ENCODE peak calls at places on chromosomes 2 and 18, in ten cellular contexts. One of them, this sample, is unnamed.

GRCh38 chr2:10087360-10087759 is 7.1 kb upstream of the CYS1 start:
- DNase-seq in body of pancreas: peak
- DNase-seq in KG1: no peak
- DNase-seq in cardiac muscle cell: no peak
- DNase-seq in central memory CD4-positive, alpha-beta T cell: no peak
- DNase-seq in endothelial cell: no peak
- DNase-seq in AG09319: no peak
- DNase-seq in activated B cell treated with CpG ODN at 0.5 μM for 24 hours: no peak
- DNase-seq in foreskin fibroblast: no peak
- DNase-seq in activated CD4-positive, alpha-beta T cell treated with anti-CD3 and anti-CD28 coated beads, Interleukin-2, amount 50 U/mL, for 24 hours: no peak
- DNase-seq in this sample: no peak

GRCh38 chr2:61238221-61238620 is 76.2 kb downstream of the C2orf74 start:
- DNase-seq in body of pancreas: no peak
- DNase-seq in KG1: no peak
- DNase-seq in cardiac muscle cell: no peak
- DNase-seq in central memory CD4-positive, alpha-beta T cell: no peak
- DNase-seq in endothelial cell: no peak
- DNase-seq in AG09319: no peak
- DNase-seq in activated B cell treated with CpG ODN at 0.5 μM for 24 hours: no peak
- DNase-seq in foreskin fibroblast: no peak
- DNase-seq in activated CD4-positive, alpha-beta T cell treated with anti-CD3 and anti-CD28 coated beads, Interleukin-2, amount 50 U/mL, for 24 hours: no peak
- DNase-seq in this sample: peak

GRCh38 chr2:144550916-144551315 is 31.0 kb upstream of the ZEB2 start:
- DNase-seq in body of pancreas: no peak
- DNase-seq in KG1: no peak
- DNase-seq in cardiac muscle cell: no peak
- DNase-seq in central memory CD4-positive, alpha-beta T cell: no peak
- DNase-seq in endothelial cell: no peak
- DNase-seq in AG09319: no peak
- DNase-seq in activated B cell treated with CpG ODN at 0.5 μM for 24 hours: no peak
- DNase-seq in foreskin fibroblast: peak
- DNase-seq in activated CD4-positive, alpha-beta T cell treated with anti-CD3 and anti-CD28 coated beads, Interleukin-2, amount 50 U/mL, for 24 hours: no peak
- DNase-seq in this sample: no peak

GRCh38 chr18:29041976-29042375 is 865.0 kb upstream of the CDH2 start:
- DNase-seq in body of pancreas: no peak
- DNase-seq in KG1: no peak
- DNase-seq in cardiac muscle cell: no peak
- DNase-seq in central memory CD4-positive, alpha-beta T cell: no peak
- DNase-seq in endothelial cell: no peak
- DNase-seq in AG09319: no peak
- DNase-seq in activated B cell treated with CpG ODN at 0.5 μM for 24 hours: no peak
- DNase-seq in foreskin fibroblast: no peak
- DNase-seq in activated CD4-positive, alpha-beta T cell treated with anti-CD3 and anti-CD28 coated beads, Interleukin-2, amount 50 U/mL, for 24 hours: no peak
- DNase-seq in this sample: no peak

GRCh38 chr18:56168049-56168781 is 470.2 kb downstream of the TXNL1 start:
- DNase-seq in body of pancreas: peak
- DNase-seq in KG1: no peak
- DNase-seq in cardiac muscle cell: peak
- DNase-seq in central memory CD4-positive, alpha-beta T cell: no peak
- DNase-seq in endothelial cell: no peak
- DNase-seq in AG09319: peak
- DNase-seq in activated B cell treated with CpG ODN at 0.5 μM for 24 hours: no peak
- DNase-seq in foreskin fibroblast: peak
- DNase-seq in activated CD4-positive, alpha-beta T cell treated with anti-CD3 and anti-CD28 coated beads, Interleukin-2, amount 50 U/mL, for 24 hours: no peak
- DNase-seq in this sample: no peak

GRCh38 chr2:180662555-180662954 is 317.9 kb upstream of the UBE2E3 start:
- DNase-seq in body of pancreas: no peak
- DNase-seq in KG1: no peak
- DNase-seq in cardiac muscle cell: no peak
- DNase-seq in central memory CD4-positive, alpha-beta T cell: no peak
- DNase-seq in endothelial cell: no peak
- DNase-seq in AG09319: no peak
- DNase-seq in activated B cell treated with CpG ODN at 0.5 μM for 24 hours: no peak
- DNase-seq in foreskin fibroblast: peak
- DNase-seq in activated CD4-positive, alpha-beta T cell treated with anti-CD3 and anti-CD28 coated beads, Interleukin-2, amount 50 U/mL, for 24 hours: no peak
- DNase-seq in this sample: no peak

GRCh38 chr18:62523631-62524442 is 1.0 kb downstream of the ZCCHC2 start:
- DNase-seq in body of pancreas: peak
- DNase-seq in KG1: no peak
- DNase-seq in cardiac muscle cell: peak
- DNase-seq in central memory CD4-positive, alpha-beta T cell: peak
- DNase-seq in endothelial cell: peak
- DNase-seq in AG09319: no peak
- DNase-seq in activated B cell treated with CpG ODN at 0.5 μM for 24 hours: no peak
- DNase-seq in foreskin fibroblast: peak
- DNase-seq in activated CD4-positive, alpha-beta T cell treated with anti-CD3 and anti-CD28 coated beads, Interleukin-2, amount 50 U/mL, for 24 hours: peak
- DNase-seq in this sample: peak

GRCh38 chr2:11842324-11842723 is 95.9 kb downstream of the LPIN1 start:
- DNase-seq in body of pancreas: peak
- DNase-seq in KG1: no peak
- DNase-seq in cardiac muscle cell: no peak
- DNase-seq in central memory CD4-positive, alpha-beta T cell: no peak
- DNase-seq in endothelial cell: no peak
- DNase-seq in AG09319: no peak
- DNase-seq in activated B cell treated with CpG ODN at 0.5 μM for 24 hours: no peak
- DNase-seq in foreskin fibroblast: peak
- DNase-seq in activated CD4-positive, alpha-beta T cell treated with anti-CD3 and anti-CD28 coated beads, Interleukin-2, amount 50 U/mL, for 24 hours: no peak
- DNase-seq in this sample: no peak

GRCh38 chr2:226256237-226256636 is 543.4 kb downstream of the IRS1 start:
- DNase-seq in body of pancreas: no peak
- DNase-seq in KG1: no peak
- DNase-seq in cardiac muscle cell: peak
- DNase-seq in central memory CD4-positive, alpha-beta T cell: no peak
- DNase-seq in endothelial cell: no peak
- DNase-seq in AG09319: no peak
- DNase-seq in activated B cell treated with CpG ODN at 0.5 μM for 24 hours: no peak
- DNase-seq in foreskin fibroblast: peak
- DNase-seq in activated CD4-positive, alpha-beta T cell treated with anti-CD3 and anti-CD28 coated beads, Interleukin-2, amount 50 U/mL, for 24 hours: no peak
- DNase-seq in this sample: no peak

GRCh38 chr2:47174731-47175361 is 19.7 kb upstream of the STPG4 start:
- DNase-seq in body of pancreas: peak
- DNase-seq in KG1: no peak
- DNase-seq in cardiac muscle cell: peak
- DNase-seq in central memory CD4-positive, alpha-beta T cell: peak
- DNase-seq in endothelial cell: no peak
- DNase-seq in AG09319: no peak
- DNase-seq in activated B cell treated with CpG ODN at 0.5 μM for 24 hours: no peak
- DNase-seq in foreskin fibroblast: peak
- DNase-seq in activated CD4-positive, alpha-beta T cell treated with anti-CD3 and anti-CD28 coated beads, Interleukin-2, amount 50 U/mL, for 24 hours: no peak
- DNase-seq in this sample: peak

GRCh38 chr2:151097118-151097517 is 164.5 kb downstream of the RBM43 start:
- DNase-seq in body of pancreas: no peak
- DNase-seq in KG1: no peak
- DNase-seq in cardiac muscle cell: no peak
- DNase-seq in central memory CD4-positive, alpha-beta T cell: no peak
- DNase-seq in endothelial cell: no peak
- DNase-seq in AG09319: peak
- DNase-seq in activated B cell treated with CpG ODN at 0.5 μM for 24 hours: no peak
- DNase-seq in foreskin fibroblast: no peak
- DNase-seq in activated CD4-positive, alpha-beta T cell treated with anti-CD3 and anti-CD28 coated beads, Interleukin-2, amount 50 U/mL, for 24 hours: no peak
- DNase-seq in this sample: no peak

GRCh38 chr18:13611616-13612110 is 114.7 kb downstream of the FAM210A start:
- DNase-seq in body of pancreas: peak
- DNase-seq in KG1: no peak
- DNase-seq in cardiac muscle cell: peak
- DNase-seq in central memory CD4-positive, alpha-beta T cell: no peak
- DNase-seq in endothelial cell: peak
- DNase-seq in AG09319: no peak
- DNase-seq in activated B cell treated with CpG ODN at 0.5 μM for 24 hours: peak
- DNase-seq in foreskin fibroblast: peak
- DNase-seq in activated CD4-positive, alpha-beta T cell treated with anti-CD3 and anti-CD28 coated beads, Interleukin-2, amount 50 U/mL, for 24 hours: no peak
- DNase-seq in this sample: no peak

GRCh38 chr2:23940262-23940975 is at the start of gene UBXN2A:
- DNase-seq in body of pancreas: peak
- DNase-seq in KG1: peak
- DNase-seq in cardiac muscle cell: peak
- DNase-seq in central memory CD4-positive, alpha-beta T cell: peak
- DNase-seq in endothelial cell: peak
- DNase-seq in AG09319: peak
- DNase-seq in activated B cell treated with CpG ODN at 0.5 μM for 24 hours: peak
- DNase-seq in foreskin fibroblast: peak
- DNase-seq in activated CD4-positive, alpha-beta T cell treated with anti-CD3 and anti-CD28 coated beads, Interleukin-2, amount 50 U/mL, for 24 hours: peak
- DNase-seq in this sample: peak

GRCh38 chr2:71379086-71379485 is 47.5 kb downstream of the ZNF638 start:
- DNase-seq in body of pancreas: no peak
- DNase-seq in KG1: no peak
- DNase-seq in cardiac muscle cell: peak
- DNase-seq in central memory CD4-positive, alpha-beta T cell: no peak
- DNase-seq in endothelial cell: no peak
- DNase-seq in AG09319: peak
- DNase-seq in activated B cell treated with CpG ODN at 0.5 μM for 24 hours: no peak
- DNase-seq in foreskin fibroblast: peak
- DNase-seq in activated CD4-positive, alpha-beta T cell treated with anti-CD3 and anti-CD28 coated beads, Interleukin-2, amount 50 U/mL, for 24 hours: no peak
- DNase-seq in this sample: no peak

GRCh38 chr2:15965564-15966019 is 25.2 kb downstream of the MYCN start:
- DNase-seq in body of pancreas: no peak
- DNase-seq in KG1: no peak
- DNase-seq in cardiac muscle cell: no peak
- DNase-seq in central memory CD4-positive, alpha-beta T cell: peak
- DNase-seq in endothelial cell: no peak
- DNase-seq in AG09319: no peak
- DNase-seq in activated B cell treated with CpG ODN at 0.5 μM for 24 hours: no peak
- DNase-seq in foreskin fibroblast: no peak
- DNase-seq in activated CD4-positive, alpha-beta T cell treated with anti-CD3 and anti-CD28 coated beads, Interleukin-2, amount 50 U/mL, for 24 hours: no peak
- DNase-seq in this sample: peak

GRCh38 chr2:98850074-98850473 is 86.0 kb downstream of the CRACDL start:
- DNase-seq in body of pancreas: no peak
- DNase-seq in KG1: no peak
- DNase-seq in cardiac muscle cell: no peak
- DNase-seq in central memory CD4-positive, alpha-beta T cell: no peak
- DNase-seq in endothelial cell: no peak
- DNase-seq in AG09319: no peak
- DNase-seq in activated B cell treated with CpG ODN at 0.5 μM for 24 hours: no peak
- DNase-seq in foreskin fibroblast: no peak
- DNase-seq in activated CD4-positive, alpha-beta T cell treated with anti-CD3 and anti-CD28 coated beads, Interleukin-2, amount 50 U/mL, for 24 hours: no peak
- DNase-seq in this sample: no peak

GRCh38 chr18:58649966-58650816 is 21.1 kb upstream of the MALT1 start:
- DNase-seq in body of pancreas: no peak
- DNase-seq in KG1: no peak
- DNase-seq in cardiac muscle cell: no peak
- DNase-seq in central memory CD4-positive, alpha-beta T cell: peak
- DNase-seq in endothelial cell: no peak
- DNase-seq in AG09319: no peak
- DNase-seq in activated B cell treated with CpG ODN at 0.5 μM for 24 hours: no peak
- DNase-seq in foreskin fibroblast: no peak
- DNase-seq in activated CD4-positive, alpha-beta T cell treated with anti-CD3 and anti-CD28 coated beads, Interleukin-2, amount 50 U/mL, for 24 hours: no peak
- DNase-seq in this sample: no peak

GRCh38 chr2:96264656-96265348 is 995 bp downstream of the TMEM127 start:
- DNase-seq in body of pancreas: peak
- DNase-seq in KG1: peak
- DNase-seq in cardiac muscle cell: peak
- DNase-seq in central memory CD4-positive, alpha-beta T cell: peak
- DNase-seq in endothelial cell: peak
- DNase-seq in AG09319: no peak
- DNase-seq in activated B cell treated with CpG ODN at 0.5 μM for 24 hours: no peak
- DNase-seq in foreskin fibroblast: peak
- DNase-seq in activated CD4-positive, alpha-beta T cell treated with anti-CD3 and anti-CD28 coated beads, Interleukin-2, amount 50 U/mL, for 24 hours: no peak
- DNase-seq in this sample: peak

GRCh38 chr2:68195096-68195495 is 37.4 kb downstream of the PNO1 start:
- DNase-seq in body of pancreas: no peak
- DNase-seq in KG1: no peak
- DNase-seq in cardiac muscle cell: peak
- DNase-seq in central memory CD4-positive, alpha-beta T cell: no peak
- DNase-seq in endothelial cell: no peak
- DNase-seq in AG09319: no peak
- DNase-seq in activated B cell treated with CpG ODN at 0.5 μM for 24 hours: no peak
- DNase-seq in foreskin fibroblast: no peak
- DNase-seq in activated CD4-positive, alpha-beta T cell treated with anti-CD3 and anti-CD28 coated beads, Interleukin-2, amount 50 U/mL, for 24 hours: no peak
- DNase-seq in this sample: no peak

GRCh38 chr2:127771756-127772155 is 39.2 kb downstream of the WDR33 start:
- DNase-seq in body of pancreas: no peak
- DNase-seq in KG1: no peak
- DNase-seq in cardiac muscle cell: peak
- DNase-seq in central memory CD4-positive, alpha-beta T cell: no peak
- DNase-seq in endothelial cell: no peak
- DNase-seq in AG09319: no peak
- DNase-seq in activated B cell treated with CpG ODN at 0.5 μM for 24 hours: no peak
- DNase-seq in foreskin fibroblast: peak
- DNase-seq in activated CD4-positive, alpha-beta T cell treated with anti-CD3 and anti-CD28 coated beads, Interleukin-2, amount 50 U/mL, for 24 hours: no peak
- DNase-seq in this sample: no peak

GRCh38 chr2:159737917-159738296 is 25.6 kb downstream of the MARCHF7 start:
- DNase-seq in body of pancreas: no peak
- DNase-seq in KG1: no peak
- DNase-seq in cardiac muscle cell: no peak
- DNase-seq in central memory CD4-positive, alpha-beta T cell: no peak
- DNase-seq in endothelial cell: no peak
- DNase-seq in AG09319: no peak
- DNase-seq in activated B cell treated with CpG ODN at 0.5 μM for 24 hours: no peak
- DNase-seq in foreskin fibroblast: no peak
- DNase-seq in activated CD4-positive, alpha-beta T cell treated with anti-CD3 and anti-CD28 coated beads, Interleukin-2, amount 50 U/mL, for 24 hours: no peak
- DNase-seq in this sample: no peak

GRCh38 chr2:239595711-239596110 is 194.9 kb upstream of the HDAC4 start:
- DNase-seq in body of pancreas: no peak
- DNase-seq in KG1: no peak
- DNase-seq in cardiac muscle cell: no peak
- DNase-seq in central memory CD4-positive, alpha-beta T cell: no peak
- DNase-seq in endothelial cell: no peak
- DNase-seq in AG09319: no peak
- DNase-seq in activated B cell treated with CpG ODN at 0.5 μM for 24 hours: peak
- DNase-seq in foreskin fibroblast: no peak
- DNase-seq in activated CD4-positive, alpha-beta T cell treated with anti-CD3 and anti-CD28 coated beads, Interleukin-2, amount 50 U/mL, for 24 hours: no peak
- DNase-seq in this sample: no peak

GRCh38 chr2:144703852-144704324 is 184.0 kb upstream of the ZEB2 start:
- DNase-seq in body of pancreas: peak
- DNase-seq in KG1: peak
- DNase-seq in cardiac muscle cell: peak
- DNase-seq in central memory CD4-positive, alpha-beta T cell: no peak
- DNase-seq in endothelial cell: no peak
- DNase-seq in AG09319: peak
- DNase-seq in activated B cell treated with CpG ODN at 0.5 μM for 24 hours: peak
- DNase-seq in foreskin fibroblast: peak
- DNase-seq in activated CD4-positive, alpha-beta T cell treated with anti-CD3 and anti-CD28 coated beads, Interleukin-2, amount 50 U/mL, for 24 hours: no peak
- DNase-seq in this sample: no peak

GRCh38 chr18:55694291-55694690 is 106.3 kb upstream of the TCF4 start:
- DNase-seq in body of pancreas: no peak
- DNase-seq in KG1: no peak
- DNase-seq in cardiac muscle cell: peak
- DNase-seq in central memory CD4-positive, alpha-beta T cell: no peak
- DNase-seq in endothelial cell: no peak
- DNase-seq in AG09319: no peak
- DNase-seq in activated B cell treated with CpG ODN at 0.5 μM for 24 hours: no peak
- DNase-seq in foreskin fibroblast: peak
- DNase-seq in activated CD4-positive, alpha-beta T cell treated with anti-CD3 and anti-CD28 coated beads, Interleukin-2, amount 50 U/mL, for 24 hours: no peak
- DNase-seq in this sample: no peak

This sample was measured in CD4-positive, CD25-positive, alpha-beta regulatory T cell.